ENCODE peak calls at places on chromosome 6, in four cellular contexts. R, E, Y and J are unnamed samples. For H3K4me1, the result is how much of the 10 kb centered on the place peaks cover.

GRCh38 chr6:28433119-28433518 is 10.2 kb downstream of the ZSCAN23 start:
- DNase-seq in Y (no peak), R (no peak), E (no peak), J (no peak)

GRCh38 chr6:41371992-41372525 is 36.7 kb downstream of the NCR2 start:
- DNase-seq in R (no peak), E (no peak), Y (peak), J (no peak)

GRCh38 chr6:95636552-95637376 is 59.4 kb downstream of the MANEA start:
- DNase-seq in R (no peak), Y (no peak), E (no peak), J (no peak)

GRCh38 chr6:27297857-27298730 is 14.0 kb downstream of the POM121L2 start:
- DNase-seq in E (no peak), R (no peak), Y (peak), J (no peak)

GRCh38 chr6:138592698-138593097 is 93.4 kb upstream of the NHSL1 start:
- DNase-seq in R (no peak), Y (no peak), E (no peak), J (no peak)

GRCh38 chr6:16129623-16130243 is 847 bp downstream of the MYLIP start:
- DNase-seq in R (peak), Y (peak), E (no peak), J (peak)

GRCh38 chr6:86508230-86508629 is 429.1 kb upstream of the HTR1E start:
- DNase-seq in E (no peak), R (no peak), Y (no peak), J (no peak)

GRCh38 chr6:110485461-110485860 is 9.0 kb upstream of the SLC22A16 start:
- DNase-seq in Y (peak), R (no peak), E (no peak), J (no peak)

GRCh38 chr6:24458937-24459336 is 30.4 kb downstream of the GPLD1 start:
- DNase-seq in Y (no peak), E (no peak), R (no peak), J (no peak)
- H3K4me1 ChIP-seq in Y (under half), E (under half), R (under half), J (under half)

GRCh38 chr6:34241351-34242215 is 4.9 kb downstream of the HMGA1 start:
- DNase-seq in R (peak), E (no peak), Y (no peak), J (no peak)

GRCh38 chr6:34243901-34244884 is 4.6 kb downstream of the SMIM29 start:
- DNase-seq in E (peak), R (peak), Y (no peak), J (peak)

GRCh38 chr6:34243131-34243771 is 5.6 kb downstream of the SMIM29 start:
- DNase-seq in E (no peak), R (peak), Y (no peak), J (no peak)

GRCh38 chr6:34240329-34241248 is 3.9 kb downstream of the HMGA1 start:
- DNase-seq in Y (no peak), E (no peak), R (peak), J (no peak)

DNA sequence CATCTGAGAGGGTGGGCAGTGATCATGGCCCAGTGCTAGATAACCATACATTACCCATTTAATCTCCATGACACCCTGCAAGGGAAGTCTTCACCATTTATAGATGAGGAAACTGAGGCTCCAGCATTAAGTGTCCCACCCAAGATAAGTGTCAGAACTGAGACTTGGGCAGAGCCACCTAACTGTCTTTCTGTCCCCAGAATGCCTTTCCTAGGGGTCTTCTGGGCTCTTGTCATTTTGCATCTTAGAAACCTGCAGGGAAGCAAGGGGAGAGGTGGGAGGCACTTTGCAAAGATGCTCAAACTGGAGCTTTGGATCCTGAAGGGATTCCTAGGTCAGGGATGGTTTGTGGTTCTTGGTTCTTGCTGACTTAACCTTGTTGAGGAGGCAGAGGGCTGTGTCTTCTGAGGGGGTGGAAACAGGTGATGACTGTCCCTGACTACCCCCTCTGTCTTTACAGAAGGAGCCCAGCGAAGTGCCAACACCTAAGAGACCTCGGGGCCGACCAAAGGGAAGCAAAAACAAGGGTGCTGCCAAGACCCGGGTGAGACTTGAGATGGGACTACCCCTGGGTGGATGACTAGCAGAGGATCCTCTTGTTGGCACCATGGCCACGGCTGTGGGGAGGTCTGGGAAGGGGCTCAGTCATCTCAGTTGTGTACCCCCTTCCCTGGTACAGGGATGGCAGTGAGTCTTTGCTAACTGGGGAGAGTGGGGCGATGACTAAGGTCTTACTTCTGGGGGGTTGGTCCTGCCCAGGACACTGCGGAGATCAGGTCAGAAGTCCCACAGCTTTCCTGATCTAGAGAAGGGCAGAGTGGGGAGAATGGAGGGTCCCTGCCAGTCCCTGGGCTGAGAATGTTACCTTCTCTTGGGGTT is 5.8 kb downstream of the HMGA1 start:
- DNase-seq in E (no peak), R (peak), Y (no peak), J (no peak)
- H3K4me3 ChIP-seq in E (no peak), R (no peak), Y (no peak), J (no peak)

GRCh38 chr6:142822383-142822782 is 122.6 kb downstream of the HIVEP2 start:
- DNase-seq in Y (no peak), E (no peak), R (no peak), J (no peak)

GRCh38 chr6:142821164-142821716 is 123.7 kb downstream of the HIVEP2 start:
- DNase-seq in E (no peak), R (no peak), Y (no peak), J (no peak)

GRCh38 chr6:142819603-142820335 is 125.2 kb downstream of the HIVEP2 start:
- DNase-seq in E (no peak), Y (no peak), R (no peak), J (no peak)

GRCh38 chr6:142821860-142822259 is 123.1 kb downstream of the HIVEP2 start:
- DNase-seq in E (no peak), R (no peak), Y (no peak), J (no peak)

GRCh38 chr6:142820336-142821016 is 124.5 kb downstream of the HIVEP2 start:
- DNase-seq in Y (no peak), E (no peak), R (no peak), J (no peak)
- TF ChIP-seq CTCF in Y (no peak), E (no peak), R (no peak), J (no peak)

GRCh38 chr6:79625746-79626145 is 5.4 kb upstream of the SH3BGRL2 start:
- DNase-seq in Y (no peak), R (no peak), E (no peak), J (no peak)
- H3K4me1 ChIP-seq in Y (under half), R (under half), E (under half), J (under half)

GRCh38 chr6:47181681-47182080 is 128.0 kb downstream of the TNFRSF21 start:
- DNase-seq in Y (no peak), E (no peak), R (no peak), J (no peak)
- H3K4me3 ChIP-seq in Y (no peak), E (no peak), R (no peak), J (no peak)

GRCh38 chr6:24257282-24257681 is 100.6 kb downstream of the DCDC2 start:
- DNase-seq in E (no peak), Y (no peak), R (no peak), J (no peak)
- TF ChIP-seq CTCF in E (no peak), Y (peak), R (no peak), J (no peak)

DNA sequence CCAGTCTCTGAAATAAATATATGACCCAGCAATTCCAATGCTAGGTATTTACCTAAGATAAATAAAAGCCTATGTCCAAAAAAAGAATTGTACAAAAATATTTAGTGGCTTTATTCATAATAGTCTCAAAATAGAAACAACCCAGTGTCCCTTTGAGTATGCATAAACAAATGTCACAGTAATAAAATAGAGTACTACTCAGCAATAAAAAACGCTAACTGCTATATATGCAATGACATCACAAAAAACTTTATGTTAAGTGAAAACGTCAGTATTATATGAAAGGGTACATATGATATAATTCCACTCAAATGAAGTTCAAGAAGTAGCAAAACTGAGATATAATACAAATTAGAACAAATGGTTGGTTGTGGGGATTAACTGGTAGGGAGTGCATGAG is 286.5 kb upstream of the MAN1A1 start:
- DNase-seq in Y (no peak), R (no peak), E (no peak), J (no peak)
- H3K4me1 ChIP-seq in Y (under half), R (under half), E (under half), J (under half)